ENCODE peak calls at places on chromosomes 7 and 10, in ten cellular contexts. T is tibial nerve, L is GM12878, E is ovary, X is sigmoid colon, B is stomach, F is A549, N is H1, I is HepG2, D is upper lobe of left lung. Q is an unnamed sample.

GRCh38 chr10:98170249-98171117 is 36.0 kb downstream of the R3HCC1L start:
- DNase-seq in T (peak), L (peak), E (no peak), X (no peak), B (peak), F (peak), N (peak), I (peak), D (peak), Q (peak)

GRCh38 chr7:37491919-37492694 is 43.4 kb upstream of the ELMO1 start:
- DNase-seq in T (no peak), L (no peak), E (no peak), X (no peak), B (no peak), F (no peak), N (peak), I (no peak), D (no peak), Q (no peak)

GRCh38 chr10:22714524-22715289 is at the start of gene PIP4K2A:
- DNase-seq in T (peak), L (no peak), E (peak), X (peak), B (peak), F (peak), N (peak), I (peak), D (peak), Q (peak)

GRCh38 chr7:44565097-44565794 is 8.5 kb downstream of the DDX56 start:
- DNase-seq in T (peak), L (no peak), E (peak), X (peak), B (peak), F (peak), N (peak), I (peak), D (peak), Q (peak)

GRCh38 chr10:14584643-14585042 is 190.1 kb downstream of the FAM107B start:
- DNase-seq in T (no peak), L (no peak), E (no peak), X (no peak), B (peak), F (no peak), N (no peak), I (no peak), D (no peak), Q (no peak)

GRCh38 chr7:26149391-26149977 is 2.5 kb upstream of the NFE2L3 start:
- DNase-seq in T (no peak), L (no peak), E (no peak), X (no peak), B (no peak), F (no peak), N (no peak), I (no peak), D (no peak), Q (no peak)

GRCh38 chr10:124802313-124802675 is 675 bp downstream of the ABRAXAS2 start:
- DNase-seq in T (no peak), L (no peak), E (no peak), X (no peak), B (no peak), F (no peak), N (no peak), I (no peak), D (no peak), Q (no peak)

GRCh38 chr10:103451871-103452713 is at the start of gene CALHM2:
- DNase-seq in T (peak), L (no peak), E (peak), X (peak), B (peak), F (peak), N (peak), I (peak), D (no peak), Q (peak)

GRCh38 chr7:108351715-108352114 is 104.5 kb downstream of the NRCAM start:
- DNase-seq in T (no peak), L (no peak), E (no peak), X (no peak), B (no peak), F (peak), N (no peak), I (peak), D (no peak), Q (no peak)

GRCh38 chr7:130486114-130486962 is 5.5 kb upstream of the MEST start:
- DNase-seq in T (no peak), L (no peak), E (peak), X (peak), B (peak), F (peak), N (peak), I (peak), D (peak), Q (peak)

GRCh38 chr10:131845505-131846223 is 55.1 kb upstream of the PPP2R2D start:
- DNase-seq in T (no peak), L (no peak), E (peak), X (no peak), B (no peak), F (no peak), N (peak), I (no peak), D (peak), Q (no peak)

GRCh38 chr7:116177009-116177408 is 33.3 kb upstream of the TES start:
- DNase-seq in T (no peak), L (no peak), E (no peak), X (no peak), B (no peak), F (no peak), N (no peak), I (no peak), D (no peak), Q (no peak)

GRCh38 chr10:49761789-49762565 is at the start of gene OGDHL:
- DNase-seq in T (no peak), L (no peak), E (peak), X (no peak), B (peak), F (no peak), N (peak), I (peak), D (no peak), Q (peak)

GRCh38 chr7:93906267-93906666 is at the start of gene GNGT1:
- DNase-seq in T (no peak), L (no peak), E (no peak), X (no peak), B (no peak), F (no peak), N (no peak), I (no peak), D (no peak), Q (no peak)

GRCh38 chr10:17200885-17201164 is 647 bp downstream of the TRDMT1 start:
- DNase-seq in T (peak), L (no peak), E (peak), X (peak), B (peak), F (peak), N (no peak), I (no peak), D (peak), Q (peak)

GRCh38 chr7:44973610-44974401 is 5.0 kb downstream of the MYO1G start:
- DNase-seq in T (no peak), L (no peak), E (no peak), X (no peak), B (peak), F (no peak), N (no peak), I (peak), D (no peak), Q (peak)

GRCh38 chr7:130349911-130350782 is 5.5 kb downstream of the CPA5 start:
- DNase-seq in T (no peak), L (no peak), E (no peak), X (no peak), B (no peak), F (no peak), N (no peak), I (no peak), D (no peak), Q (no peak)

GRCh38 chr7:16989883-16990413 is 108.2 kb upstream of the AGR3 start:
- DNase-seq in T (peak), L (no peak), E (peak), X (peak), B (peak), F (peak), N (no peak), I (peak), D (peak), Q (peak)

GRCh38 chr10:73480158-73480557 is 15.7 kb downstream of the PPP3CB start:
- DNase-seq in T (no peak), L (no peak), E (no peak), X (no peak), B (no peak), F (no peak), N (no peak), I (no peak), D (no peak), Q (no peak)

GRCh38 chr10:77004917-77005564 is 632.6 kb downstream of the KCNMA1 start:
- DNase-seq in T (peak), L (no peak), E (no peak), X (no peak), B (no peak), F (peak), N (peak), I (peak), D (no peak), Q (no peak)

GRCh38 chr7:151518105-151518780 is 1.5 kb downstream of the RHEB start:
- DNase-seq in T (peak), L (no peak), E (peak), X (peak), B (peak), F (no peak), N (no peak), I (peak), D (peak), Q (peak)

GRCh38 chr10:5090551-5090950 is 3.7 kb upstream of the AKR1C3 start:
- DNase-seq in T (no peak), L (no peak), E (no peak), X (no peak), B (no peak), F (no peak), N (no peak), I (no peak), D (no peak), Q (no peak)

GRCh38 chr7:132187391-132187790 is 388.9 kb downstream of the PLXNA4 start:
- DNase-seq in T (no peak), L (no peak), E (no peak), X (peak), B (no peak), F (no peak), N (no peak), I (no peak), D (no peak), Q (no peak)

GRCh38 chr7:83040454-83040853 is 122.2 kb downstream of the PCLO start:
- DNase-seq in T (no peak), L (no peak), E (no peak), X (no peak), B (no peak), F (no peak), N (no peak), I (no peak), D (no peak), Q (no peak)

GRCh38 chr10:124071141-124071540 is 22.3 kb downstream of the CHST15 start:
- DNase-seq in T (no peak), L (no peak), E (no peak), X (no peak), B (no peak), F (no peak), N (no peak), I (no peak), D (no peak), Q (no peak)

GRCh38 chr10:4294271-4294670 is 509.3 kb upstream of the KLF6 start:
- DNase-seq in T (no peak), L (no peak), E (no peak), X (no peak), B (no peak), F (no peak), N (no peak), I (no peak), D (no peak), Q (no peak)

GRCh38 chr7:79176859-79177477 is 276.5 kb downstream of the MAGI2 start:
- DNase-seq in T (peak), L (no peak), E (no peak), X (no peak), B (no peak), F (peak), N (no peak), I (peak), D (no peak), Q (no peak)

GRCh38 chr7:109062798-109063197 is 493.1 kb downstream of the DNAJB9 start:
- DNase-seq in T (no peak), L (no peak), E (no peak), X (no peak), B (no peak), F (no peak), N (no peak), I (no peak), D (no peak), Q (no peak)

GRCh38 chr7:118696879-118697278 is 472.4 kb downstream of the ANKRD7 start:
- DNase-seq in T (no peak), L (no peak), E (no peak), X (no peak), B (no peak), F (no peak), N (no peak), I (no peak), D (no peak), Q (no peak)

DNA sequence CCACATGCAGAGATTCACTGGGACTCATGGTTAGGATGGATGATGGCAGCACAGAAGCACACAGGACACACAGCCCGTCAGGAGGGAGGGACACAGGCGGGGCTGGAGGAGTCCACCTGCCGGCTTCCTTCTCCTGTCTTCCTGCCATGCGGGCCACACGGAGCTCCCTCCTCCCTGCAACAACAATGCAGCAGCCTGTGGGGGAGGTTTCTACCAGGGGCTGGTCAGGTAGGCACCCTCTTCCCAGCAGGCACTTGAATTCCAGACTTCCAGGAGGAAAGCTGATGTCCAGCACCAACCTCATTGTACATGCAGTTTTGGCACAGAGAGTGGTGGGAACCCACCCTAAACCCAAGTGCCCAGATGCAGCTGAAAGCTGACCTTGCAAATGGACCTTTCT is 341.2 kb downstream of the GLRX3 start:
- DNase-seq in T (no peak), L (no peak), E (no peak), X (no peak), B (no peak), F (no peak), N (no peak), I (no peak), D (no peak), Q (no peak)
- TF ChIP-seq EP300 in T (no peak), L (no peak), E (no peak), X (no peak), B (no peak), F (no peak), N (no peak), I (no peak), D (no peak), Q (no peak)

GRCh38 chr10:53406532-53406931 is 633.9 kb upstream of the MBL2 start:
- DNase-seq in T (no peak), L (no peak), E (no peak), X (no peak), B (no peak), F (no peak), N (no peak), I (no peak), D (no peak), Q (no peak)

GRCh38 chr10:53403688-53404087 is 631.1 kb upstream of the MBL2 start:
- DNase-seq in T (peak), L (no peak), E (no peak), X (peak), B (peak), F (no peak), N (no peak), I (no peak), D (peak), Q (peak)

GRCh38 chr10:53402594-53402993 is 630.0 kb upstream of the MBL2 start:
- DNase-seq in T (no peak), L (no peak), E (no peak), X (no peak), B (no peak), F (no peak), N (no peak), I (no peak), D (no peak), Q (no peak)

DNA sequence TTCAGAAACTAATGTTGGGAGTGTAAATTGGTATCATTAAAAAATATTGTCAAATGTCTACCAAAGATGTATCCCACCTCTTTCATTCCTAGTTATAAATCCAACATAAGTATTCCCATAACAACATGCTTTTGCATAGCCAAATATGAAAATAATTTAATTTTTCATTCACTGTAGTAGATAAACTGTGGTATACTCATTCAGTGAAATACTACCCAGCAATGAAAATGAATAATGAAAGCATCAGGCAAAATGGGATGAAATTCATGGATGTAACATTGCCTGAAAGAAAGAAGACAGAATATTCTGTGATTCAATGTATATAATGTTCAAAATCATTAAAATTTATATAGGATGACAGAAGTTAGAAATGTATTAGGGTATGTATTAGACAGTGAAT is 629.0 kb upstream of the MBL2 start:
- DNase-seq in T (no peak), L (no peak), E (no peak), X (no peak), B (no peak), F (no peak), N (no peak), I (no peak), D (no peak), Q (no peak)
- TF ChIP-seq POLR2A in T (no peak), L (no peak), E (no peak), X (no peak), B (no peak), F (no peak), N (no peak), I (no peak), D (no peak), Q (no peak)

DNA sequence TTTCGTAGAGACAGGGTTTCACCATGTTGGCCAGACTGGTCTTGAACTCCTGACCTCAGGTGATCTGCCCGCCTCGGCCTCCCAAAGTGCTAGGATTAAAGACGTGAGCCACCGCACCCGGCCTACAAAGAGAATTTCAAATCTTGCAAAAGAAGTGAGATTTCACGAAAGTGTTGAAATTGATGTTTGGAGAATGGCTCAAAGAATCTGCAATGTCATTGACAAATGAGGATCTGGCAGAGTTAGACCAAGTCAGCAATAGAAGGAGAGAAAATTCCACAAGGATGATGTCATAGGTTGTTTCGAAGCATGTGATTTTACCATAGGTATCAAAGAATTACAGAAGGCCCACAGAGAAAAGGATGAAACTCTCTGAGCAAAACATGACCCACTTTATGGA is 71.7 kb downstream of the LYZL2 start:
- DNase-seq in T (no peak), L (no peak), E (no peak), X (no peak), B (no peak), F (peak), N (no peak), I (peak), D (no peak), Q (no peak)
- TF ChIP-seq EP300 in T (no peak), L (no peak), E (no peak), X (no peak), B (no peak), F (peak), N (no peak), I (no peak), D (no peak), Q (no peak)

DNA sequence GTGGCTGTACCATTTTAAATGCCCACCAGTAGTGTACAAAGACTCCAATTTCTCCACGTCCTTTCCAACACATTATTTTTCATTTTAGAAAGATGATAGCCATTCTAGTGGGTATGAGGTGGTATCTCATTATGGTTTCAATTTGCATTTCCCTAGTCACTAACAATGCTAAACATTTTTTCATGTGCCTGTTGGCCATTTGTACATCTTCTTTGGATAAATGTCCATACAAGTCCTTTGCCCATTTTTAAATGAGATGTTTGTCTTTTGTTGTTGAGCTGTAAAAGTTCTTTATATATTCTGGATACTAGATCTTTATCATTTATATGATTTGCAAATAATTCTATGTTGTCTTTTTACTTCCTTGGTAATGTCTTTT is 18.9 kb upstream of the BPGM start:
- DNase-seq in T (no peak), L (no peak), E (no peak), X (no peak), B (no peak), F (no peak), N (no peak), I (no peak), D (no peak), Q (no peak)
- TF ChIP-seq POLR2A in T (no peak), L (no peak), E (no peak), X (no peak), B (no peak), F (no peak), N (no peak), I (no peak), D (no peak), Q (no peak)

DNA sequence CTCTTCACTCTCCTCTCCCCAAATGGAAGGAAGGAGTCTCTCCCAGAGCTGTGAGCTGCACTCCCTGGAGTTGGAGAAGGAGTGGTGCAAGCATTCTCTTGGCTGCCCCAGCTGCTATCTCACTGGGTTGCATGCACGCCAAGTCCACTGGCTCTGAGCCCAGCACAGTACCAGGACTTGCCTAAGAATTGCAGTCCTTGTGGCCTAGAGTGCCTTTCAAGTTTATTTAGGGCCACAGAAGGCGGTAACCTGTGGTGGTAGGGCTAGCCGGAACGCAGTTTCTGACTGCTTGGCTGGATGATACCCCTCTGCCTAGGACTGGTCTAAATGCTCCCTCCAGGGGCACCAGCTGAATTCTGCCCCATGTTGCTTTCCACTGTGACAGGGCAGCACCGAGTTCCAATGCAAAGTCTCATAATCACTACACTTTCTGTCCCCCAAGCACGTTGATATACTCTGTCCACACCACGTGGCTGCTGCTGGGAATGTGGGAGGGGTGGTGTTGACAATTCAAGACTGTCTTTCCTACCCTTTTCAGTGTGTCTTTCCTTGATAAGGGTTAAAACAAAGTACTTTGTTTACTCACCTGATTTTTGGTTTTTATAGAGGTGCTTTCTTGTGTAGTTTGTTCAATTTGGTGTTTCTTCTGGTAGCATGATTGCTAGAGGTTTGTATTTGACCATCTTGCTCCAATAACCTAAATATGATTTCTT is 57.0 kb downstream of the PHTF2 start:
- DNase-seq in T (no peak), L (no peak), E (no peak), X (no peak), B (peak), F (no peak), N (no peak), I (no peak), D (peak), Q (no peak)
- TF ChIP-seq EP300 in T (no peak), L (no peak), E (no peak), X (no peak), B (no peak), F (no peak), N (no peak), I (no peak), D (no peak), Q (no peak)

GRCh38 chr7:127585044-127585953 is at the start of gene GCC1:
- DNase-seq in T (peak), L (peak), E (peak), X (peak), B (peak), F (peak), N (peak), I (peak), D (peak), Q (peak)
- TF ChIP-seq POLR2A in T (peak), L (peak), E (peak), X (peak), B (peak), F (peak), N (peak), I (peak), D (peak), Q (peak)

GRCh38 chr7:81231203-81231922 is 312.5 kb upstream of the SEMA3C start:
- DNase-seq in T (no peak), L (no peak), E (no peak), X (no peak), B (no peak), F (no peak), N (no peak), I (no peak), D (no peak), Q (no peak)
- TF ChIP-seq EP300 in T (no peak), L (no peak), E (no peak), X (no peak), B (no peak), F (no peak), N (no peak), I (no peak), D (no peak), Q (no peak)